ENCODE peak calls at places on chromosome 19, in ten cellular contexts. L is colonic mucosa; H is aorta; S is coronary artery; R is CD8-positive, alpha-beta T cell; T is left ventricle myocardium inferior; G is upper lobe of left lung; J is ascending aorta; O is mesendoderm; I is HL-60. Z is an unnamed sample.

GRCh38 chr19:13974073-13974472 is 21.8 kb downstream of the DCAF15 start:
- DNase-seq in L (no peak), H (no peak), S (no peak), R (no peak), T (no peak), G (no peak), J (no peak), O (peak), I (no peak), Z (peak)

GRCh38 chr19:35088514-35088913 is 27.1 kb upstream of the FXYD3 start:
- DNase-seq in L (no peak), H (no peak), S (no peak), R (no peak), T (no peak), G (no peak), J (no peak), O (peak), I (no peak), Z (peak)

GRCh38 chr19:50414850-50415660 is 3.7 kb upstream of the SPIB start:
- DNase-seq in L (peak), H (peak), S (no peak), R (peak), T (peak), G (peak), J (peak), O (peak), I (peak), Z (peak)

GRCh38 chr19:29690842-29691241 is 24.2 kb downstream of the C19orf12 start:
- DNase-seq in L (no peak), H (no peak), S (no peak), R (no peak), T (no peak), G (no peak), J (no peak), O (peak), I (peak), Z (peak)

GRCh38 chr19:18263324-18264215 is 10.7 kb downstream of the IQCN start:
- DNase-seq in L (no peak), H (no peak), S (no peak), R (no peak), T (no peak), G (no peak), J (no peak), O (no peak), I (no peak), Z (no peak)

GRCh38 chr19:20999731-21000352 is 20.6 kb upstream of the ZNF430 start:
- DNase-seq in L (peak), H (peak), S (peak), R (peak), T (peak), G (peak), J (peak), O (peak), I (no peak), Z (peak)

GRCh38 chr19:36028313-36029041 is 4.2 kb downstream of the CLIP3 start:
- DNase-seq in L (no peak), H (no peak), S (no peak), R (no peak), T (no peak), G (no peak), J (no peak), O (no peak), I (no peak), Z (no peak)

GRCh38 chr19:13033819-13034611 is 38.7 kb downstream of the NFIX start:
- DNase-seq in L (peak), H (peak), S (no peak), R (peak), T (peak), G (peak), J (peak), O (peak), I (peak), Z (peak)

GRCh38 chr19:33292595-33293254 is 9.6 kb downstream of the CEBPA start:
- DNase-seq in L (peak), H (peak), S (no peak), R (no peak), T (no peak), G (peak), J (no peak), O (no peak), I (peak), Z (peak)

GRCh38 chr19:33622809-33623511 is 1.2 kb downstream of the CHST8 start:
- DNase-seq in L (no peak), H (peak), S (no peak), R (no peak), T (no peak), G (no peak), J (no peak), O (peak), I (no peak), Z (no peak)

GRCh38 chr19:49894879-49895565 is 1.7 kb downstream of the IL4I1 start:
- DNase-seq in L (no peak), H (no peak), S (no peak), R (no peak), T (no peak), G (no peak), J (no peak), O (no peak), I (no peak), Z (no peak)

GRCh38 chr19:655691-656090 is 7.3 kb downstream of the RNF126 start:
- DNase-seq in L (no peak), H (no peak), S (no peak), R (no peak), T (no peak), G (no peak), J (no peak), O (no peak), I (no peak), Z (no peak)

GRCh38 chr19:35213678-35214632 is 14.6 kb downstream of the FAM187B start:
- DNase-seq in L (peak), H (peak), S (peak), R (peak), T (peak), G (peak), J (peak), O (no peak), I (peak), Z (peak)

GRCh38 chr19:5037936-5038335 is 69.0 kb downstream of the KDM4B start:
- DNase-seq in L (no peak), H (no peak), S (no peak), R (no peak), T (no peak), G (no peak), J (no peak), O (no peak), I (no peak), Z (no peak)

GRCh38 chr19:29323972-29324680 is 111.2 kb upstream of the UQCRFS1 start:
- DNase-seq in L (peak), H (no peak), S (peak), R (no peak), T (no peak), G (no peak), J (no peak), O (no peak), I (no peak), Z (no peak)

GRCh38 chr19:42028304-42029216 is 34.5 kb upstream of the ATP1A3 start:
- DNase-seq in L (peak), H (no peak), S (no peak), R (no peak), T (no peak), G (no peak), J (no peak), O (peak), I (no peak), Z (peak)

GRCh38 chr19:14030997-14031718 is 404 bp upstream of the IL27RA start:
- DNase-seq in L (no peak), H (no peak), S (no peak), R (no peak), T (no peak), G (no peak), J (no peak), O (no peak), I (no peak), Z (no peak)

GRCh38 chr19:35901055-35901644 is 810 bp upstream of the NFKBID start:
- DNase-seq in L (no peak), H (no peak), S (no peak), R (no peak), T (no peak), G (no peak), J (no peak), O (no peak), I (no peak), Z (no peak)

GRCh38 chr19:50515168-50515561 is 1.5 kb upstream of the ASPDH start:
- DNase-seq in L (no peak), H (peak), S (no peak), R (no peak), T (no peak), G (no peak), J (no peak), O (no peak), I (no peak), Z (no peak)

GRCh38 chr19:41741244-41741554 is 14.1 kb upstream of the CEACAM6 start:
- DNase-seq in L (no peak), H (no peak), S (no peak), R (no peak), T (no peak), G (no peak), J (no peak), O (no peak), I (no peak), Z (no peak)

GRCh38 chr19:41735071-41735623 is 20.2 kb upstream of the CEACAM6 start:
- DNase-seq in L (no peak), H (no peak), S (no peak), R (no peak), T (no peak), G (no peak), J (no peak), O (no peak), I (no peak), Z (no peak)

GRCh38 chr19:28377077-28377476 is 835.9 kb downstream of the UQCRFS1 start:
- DNase-seq in L (no peak), H (no peak), S (no peak), R (no peak), T (no peak), G (no peak), J (no peak), O (no peak), I (no peak), Z (peak)

GRCh38 chr19:33108161-33108560 is 23.8 kb upstream of the WDR88 start:
- DNase-seq in L (no peak), H (no peak), S (no peak), R (no peak), T (no peak), G (no peak), J (no peak), O (no peak), I (no peak), Z (no peak)

GRCh38 chr19:28351761-28352160 is 861.2 kb downstream of the UQCRFS1 start:
- DNase-seq in L (no peak), H (no peak), S (no peak), R (no peak), T (no peak), G (no peak), J (no peak), O (no peak), I (no peak), Z (no peak)

GRCh38 chr19:50661087-50661486 is 11.8 kb downstream of the C19orf81 start:
- DNase-seq in L (no peak), H (no peak), S (no peak), R (no peak), T (no peak), G (no peak), J (no peak), O (no peak), I (no peak), Z (no peak)

GRCh38 chr19:55116232-55117062 is 990 bp downstream of the PPP1R12C start:
- DNase-seq in L (peak), H (peak), S (no peak), R (no peak), T (peak), G (peak), J (peak), O (peak), I (peak), Z (peak)

GRCh38 chr19:35890113-35890650 is 10.2 kb downstream of the NFKBID start:
- DNase-seq in L (no peak), H (no peak), S (no peak), R (no peak), T (no peak), G (no peak), J (no peak), O (no peak), I (no peak), Z (no peak)

GRCh38 chr19:41321600-41322270 is 11.8 kb downstream of the CCDC97 start:
- DNase-seq in L (no peak), H (no peak), S (no peak), R (no peak), T (no peak), G (peak), J (no peak), O (peak), I (no peak), Z (peak)

GRCh38 chr19:38293281-38293680 is 10.8 kb upstream of the C19orf33 start:
- DNase-seq in L (no peak), H (no peak), S (no peak), R (no peak), T (no peak), G (no peak), J (no peak), O (no peak), I (no peak), Z (peak)

GRCh38 chr19:10317045-10317856 is 1.4 kb upstream of the FDX2 start:
- DNase-seq in L (no peak), H (no peak), S (no peak), R (no peak), T (no peak), G (no peak), J (no peak), O (no peak), I (no peak), Z (no peak)

GRCh38 chr19:19966862-19967261 is 66.1 kb downstream of the ZNF93 start:
- DNase-seq in L (no peak), H (no peak), S (no peak), R (no peak), T (no peak), G (no peak), J (no peak), O (peak), I (no peak), Z (no peak)
- H3K4me3 ChIP-seq in L (no peak), H (no peak), S (no peak), R (no peak), T (no peak), G (no peak), J (no peak), O (no peak), I (no peak), Z (no peak)

DNA sequence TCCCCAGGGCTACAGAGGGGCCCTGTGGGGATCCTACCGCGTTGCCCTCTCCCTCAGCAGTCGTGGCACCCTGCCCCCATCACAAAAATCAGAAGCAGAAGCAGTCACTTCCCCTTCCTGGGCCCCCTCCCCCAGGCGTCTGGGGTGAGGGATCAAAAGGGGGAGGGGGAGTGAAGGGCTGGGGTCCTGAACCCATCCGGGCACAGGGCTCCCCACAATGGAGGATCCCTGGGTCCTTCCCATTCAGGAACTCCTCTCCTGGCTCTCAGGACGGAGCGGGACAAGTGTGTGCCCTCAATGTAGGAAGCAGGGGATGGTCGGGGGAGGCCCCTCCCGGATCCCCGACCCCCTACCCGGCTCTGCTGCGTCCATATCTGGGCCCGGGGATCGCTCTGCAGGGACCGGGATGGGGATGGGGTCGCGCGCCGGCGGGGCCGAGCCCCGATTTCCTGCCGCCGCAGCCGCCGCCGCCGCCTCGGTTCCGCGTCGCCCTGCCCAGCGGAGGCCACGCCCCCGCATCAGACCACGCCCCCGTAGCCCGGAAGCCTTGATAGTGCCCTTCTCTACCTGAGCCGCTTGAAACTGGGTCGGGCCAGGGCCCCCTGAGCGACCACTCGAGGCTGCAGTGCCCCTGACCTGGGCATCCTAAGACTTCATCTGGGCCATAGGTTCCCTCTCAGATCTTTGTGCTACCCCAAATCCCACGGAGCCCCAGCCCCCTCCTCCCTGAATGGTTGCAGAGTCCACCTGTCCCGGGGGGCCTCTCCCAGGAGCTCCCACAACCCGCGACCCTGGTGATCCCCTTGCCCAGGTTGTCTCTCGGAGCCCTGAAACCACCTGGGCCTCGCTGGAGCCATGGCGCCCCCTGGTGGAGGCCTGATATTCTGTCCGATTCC is at the start of gene GMIP:
- DNase-seq in L (peak), H (peak), S (peak), R (peak), T (peak), G (peak), J (peak), O (peak), I (peak), Z (peak)
- H3K27ac ChIP-seq in L (peak), H (no peak), S (peak), R (peak), T (peak), G (peak), J (peak), O (peak), I (peak), Z (peak)

GRCh38 chr19:7500811-7501450 is 12.1 kb upstream of the PEX11G start:
- DNase-seq in L (peak), H (no peak), S (no peak), R (no peak), T (no peak), G (no peak), J (no peak), O (peak), I (peak), Z (no peak)
- H3K4me3 ChIP-seq in L (peak), H (no peak), S (peak), R (no peak), T (peak), G (peak), J (peak), O (no peak), I (peak), Z (no peak)

GRCh38 chr19:2356036-2356646 is 3.9 kb upstream of the TMPRSS9 start:
- DNase-seq in L (no peak), H (no peak), S (no peak), R (no peak), T (no peak), G (no peak), J (no peak), O (no peak), I (no peak), Z (no peak)
- H3K27ac ChIP-seq in L (no peak), H (no peak), S (no peak), R (no peak), T (no peak), G (no peak), J (no peak), O (no peak), I (no peak), Z (peak)

GRCh38 chr19:2239173-2239572 is 2.5 kb downstream of the SF3A2 start:
- DNase-seq in L (no peak), H (no peak), S (no peak), R (no peak), T (no peak), G (no peak), J (no peak), O (no peak), I (no peak), Z (no peak)
- H3K4me3 ChIP-seq in L (no peak), H (no peak), S (peak), R (peak), T (peak), G (peak), J (no peak), O (no peak), I (peak), Z (no peak)

GRCh38 chr19:15672580-15673175 is at the start of gene CYP4F12:
- DNase-seq in L (peak), H (peak), S (peak), R (no peak), T (peak), G (peak), J (peak), O (no peak), I (no peak), Z (peak)
- H3K27ac ChIP-seq in L (peak), H (no peak), S (no peak), R (no peak), T (peak), G (peak), J (no peak), O (no peak), I (no peak), Z (no peak)

DNA sequence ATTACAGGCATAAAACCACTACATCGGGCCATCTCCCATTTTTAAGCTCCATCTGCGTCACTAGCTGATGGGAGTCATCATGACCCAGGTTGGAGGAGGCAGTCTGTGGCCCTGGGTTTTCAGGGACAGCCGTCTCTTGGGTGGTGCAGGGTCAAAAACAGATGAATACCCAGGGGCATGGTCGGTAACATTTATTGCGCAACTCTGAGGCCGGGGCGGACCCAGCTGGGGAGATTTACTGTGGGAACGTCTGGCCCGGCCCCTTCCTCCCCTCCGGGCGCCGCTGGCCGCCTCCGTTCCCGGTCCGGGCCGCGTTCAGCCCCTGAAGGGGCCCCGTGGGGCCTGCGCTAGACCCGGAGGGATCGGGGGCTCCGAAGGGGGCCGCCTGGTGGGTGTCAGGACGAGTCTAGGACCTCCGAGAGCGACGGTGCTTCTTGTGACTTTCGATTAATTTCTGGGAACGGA is 1.3 kb upstream of the RGL3 start:
- DNase-seq in L (peak), H (peak), S (no peak), R (no peak), T (peak), G (peak), J (peak), O (no peak), I (no peak), Z (peak)
- H3K4me3 ChIP-seq in L (peak), H (no peak), S (peak), R (no peak), T (peak), G (peak), J (peak), O (no peak), I (no peak), Z (peak)

GRCh38 chr19:46372901-46373572 is 26.1 kb downstream of the PPP5C start:
- DNase-seq in L (no peak), H (peak), S (peak), R (no peak), T (no peak), G (no peak), J (peak), O (peak), I (no peak), Z (no peak)

GRCh38 chr19:46376241-46377153 is 29.6 kb downstream of the PPP5C start:
- DNase-seq in L (no peak), H (peak), S (peak), R (no peak), T (no peak), G (no peak), J (peak), O (no peak), I (no peak), Z (no peak)

GRCh38 chr19:46371371-46371901 is 24.5 kb downstream of the PPP5C start:
- DNase-seq in L (no peak), H (peak), S (peak), R (no peak), T (no peak), G (no peak), J (peak), O (peak), I (no peak), Z (no peak)

GRCh38 chr19:46373573-46374359 is 26.9 kb downstream of the PPP5C start:
- DNase-seq in L (peak), H (peak), S (peak), R (no peak), T (peak), G (peak), J (peak), O (peak), I (no peak), Z (no peak)

GRCh38 chr19:46374526-46375475 is 27.9 kb downstream of the PPP5C start:
- DNase-seq in L (no peak), H (peak), S (peak), R (no peak), T (no peak), G (no peak), J (peak), O (no peak), I (no peak), Z (no peak)
- H3K27ac ChIP-seq in L (no peak), H (peak), S (peak), R (no peak), T (peak), G (peak), J (peak), O (no peak), I (no peak), Z (no peak)

DNA sequence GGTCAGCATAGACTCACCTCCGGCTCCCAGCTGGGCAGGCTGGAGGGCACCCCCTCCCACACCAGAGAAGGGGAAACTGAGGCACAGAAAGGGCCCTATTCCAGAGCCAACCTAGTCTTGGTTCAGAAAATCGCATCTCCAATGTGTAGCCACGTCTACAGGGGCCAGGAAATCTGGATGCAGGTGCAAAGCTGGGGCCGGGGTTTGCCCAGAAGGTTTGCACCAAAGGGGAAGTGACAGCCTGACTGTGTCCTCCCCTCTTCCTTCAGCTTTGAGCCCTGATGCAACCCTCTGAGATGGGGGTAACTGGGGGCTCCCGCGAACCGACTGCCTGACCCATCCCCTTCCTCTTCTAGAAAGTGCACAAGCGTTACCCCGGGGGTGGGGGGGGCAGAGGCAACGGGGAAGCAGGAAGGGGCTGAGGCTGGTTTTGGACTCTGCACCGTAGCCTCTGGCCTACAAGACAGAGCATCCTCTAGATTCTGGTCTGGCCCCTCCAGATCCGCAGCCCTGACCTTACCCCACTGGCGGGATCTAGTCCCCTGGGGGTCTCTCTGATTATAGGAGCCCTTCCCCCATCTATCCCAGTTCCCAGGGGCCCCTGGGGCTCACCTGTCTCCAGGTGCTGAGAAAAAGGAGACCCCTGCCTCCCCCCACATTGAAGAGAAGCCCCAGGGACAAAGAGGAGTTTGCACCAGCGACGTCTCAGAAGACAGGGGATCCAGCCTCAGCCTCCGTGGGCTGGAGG is 1.1 kb upstream of the ONECUT3 start:
- DNase-seq in L (no peak), H (no peak), S (no peak), R (no peak), T (no peak), G (no peak), J (no peak), O (no peak), I (peak), Z (no peak)
- H3K4me3 ChIP-seq in L (no peak), H (no peak), S (no peak), R (no peak), T (no peak), G (no peak), J (no peak), O (no peak), I (no peak), Z (no peak)

Z was measured in SJCRH30.